ENCODE peak calls at places on chromosomes 7 and 10, in five cellular contexts. E is astrocyte of the cerebellum, M is kidney glomerular epithelial cell, A is neural progenitor cell, X is iPS DF 19.7. V is an unnamed sample.

GRCh38 chr7:7271094-7271874 is 88.9 kb downstream of the C1GALT1 start:
- DNase-seq in E (no peak), M (no peak), A (peak), X (no peak), V (no peak)

GRCh38 chr10:97687785-97688781 is 1.0 kb upstream of the AVPI1 start:
- DNase-seq in E (no peak), M (no peak), A (no peak), X (no peak), V (no peak)

GRCh38 chr7:150800576-150801241 is at the start of gene TMEM176A:
- DNase-seq in E (no peak), M (no peak), A (no peak), X (no peak), V (no peak)

GRCh38 chr7:20440472-20441105 is 109.9 kb downstream of the ITGB8 start:
- DNase-seq in E (no peak), M (no peak), A (peak), X (peak), V (peak)

GRCh38 chr7:138842111-138842510 is 44.1 kb upstream of the ATP6V0A4 start:
- DNase-seq in E (peak), M (no peak), A (peak), X (no peak), V (peak)

GRCh38 chr7:69457912-69458491 is 140.3 kb upstream of the AUTS2 start:
- DNase-seq in E (peak), M (no peak), A (peak), X (peak), V (no peak)

GRCh38 chr7:122674502-122674901 is 24.4 kb downstream of the RNF133 start:
- DNase-seq in E (peak), M (no peak), A (no peak), X (no peak), V (no peak)

GRCh38 chr7:81956520-81956919 is 186.7 kb upstream of the HGF start:
- DNase-seq in E (peak), M (no peak), A (peak), X (peak), V (peak)

GRCh38 chr10:118963963-118964362 is 65.6 kb upstream of the NANOS1 start:
- DNase-seq in E (no peak), M (no peak), A (no peak), X (no peak), V (no peak)

GRCh38 chr7:154789404-154789803 is 213.5 kb downstream of the PAXIP1 start:
- DNase-seq in E (no peak), M (no peak), A (peak), X (no peak), V (no peak)

GRCh38 chr7:44396931-44397525 is 71.6 kb upstream of the CAMK2B start:
- DNase-seq in E (no peak), M (peak), A (no peak), X (no peak), V (no peak)

GRCh38 chr7:136953386-136953785 is 84.9 kb downstream of the CHRM2 start:
- DNase-seq in E (peak), M (peak), A (no peak), X (no peak), V (no peak)

GRCh38 chr7:148535227-148535626 is 55.3 kb upstream of the C7orf33 start:
- DNase-seq in E (no peak), M (peak), A (no peak), X (no peak), V (no peak)

GRCh38 chr10:31677198-31678138 is 251.2 kb downstream of the ARHGAP12 start:
- DNase-seq in E (peak), M (no peak), A (peak), X (peak), V (no peak)